ENCODE peak calls at places on chromosomes 16 and 17, in nine cellular contexts. N is heart right ventricle; Z is transverse colon; P is suprapubic skin; K is aorta; J is cardiac muscle cell; Q is sigmoid colon; E is CD8-positive, alpha-beta memory T cell; M is ascending aorta. W is an unnamed sample.
A peak's percentile ranks its signal among the peaks of the same experiment; 100 is the strongest.

GRCh38 chr17:61212655-61213054 is 187.0 kb upstream of the TBX2 start:
- DNase-seq in N (no peak), M (no peak), J (no peak), E (no peak), P (no peak), K (no peak), Q (no peak), Z (no peak), W (no peak)

GRCh38 chr16:53734908-53735307 is 31.0 kb downstream of the FTO start:
- DNase-seq in Z (no peak), Q (no peak), P (no peak), E (no peak), K (no peak), M (no peak), N (no peak), J (no peak), W (no peak)

GRCh38 chr16:14652726-14653125 is 20.0 kb downstream of the BFAR start:
- DNase-seq in Q (no peak), Z (no peak), M (no peak), N (no peak), K (no peak), J (no peak), P (no peak), E (no peak), W (no peak)

GRCh38 chr17:13593757-13594156 is 8.0 kb downstream of the HS3ST3A1 start:
- DNase-seq in J (no peak), M (no peak), E (no peak), Z (no peak), P (no peak), K (no peak), N (no peak), Q (no peak), W (no peak)

GRCh38 chr17:19418312-19418992 is 7.4 kb downstream of the RNF112 start:
- DNase-seq in P (no peak), M (no peak), E (no peak), K (peak; percentile 65), J (no peak), Z (no peak), N (no peak), Q (no peak), W (peak; percentile 80)

GRCh38 chr16:66427036-66427446 is at the start of gene BEAN1:
- DNase-seq in M (no peak), J (peak; percentile 71), E (no peak), P (no peak), N (no peak), Q (peak; percentile 52), Z (no peak), K (no peak), W (peak; percentile 35)

GRCh38 chr17:83180264-83180995 is 101.0 kb downstream of the METRNL start:
- DNase-seq in M (no peak), N (no peak), J (no peak), P (no peak), Z (no peak), K (no peak), Q (peak; percentile 42), E (no peak), W (no peak)

GRCh38 chr16:15672514-15673167 is 22.6 kb downstream of the NDE1 start:
- DNase-seq in K (peak; percentile 96), M (peak; percentile 91), Z (peak; percentile 86), Q (peak; percentile 98), J (no peak), E (peak; percentile 50), N (peak; percentile 91), P (peak; percentile 97), W (peak; percentile 97)

GRCh38 chr17:4920351-4921048 is 11.6 kb upstream of the GP1BA start:
- DNase-seq in N (no peak), E (no peak), P (no peak), M (no peak), Q (no peak), K (peak; percentile 46), Z (no peak), J (no peak), W (no peak)

GRCh38 chr17:65166785-65167184 is 29.6 kb downstream of the RGS9 start:
- DNase-seq in E (no peak), M (no peak), P (no peak), K (no peak), N (no peak), Q (no peak), J (no peak), Z (no peak), W (no peak)

GRCh38 chr16:35255816-35256215 is 1796.4 kb downstream of the TP53TG3F start:
- DNase-seq in Z (no peak), Q (no peak), J (no peak), K (no peak), E (no peak), M (no peak), P (no peak), N (no peak), W (no peak)

GRCh38 chr16:35249051-35249450 is 1789.6 kb downstream of the TP53TG3F start:
- DNase-seq in P (no peak), E (no peak), J (no peak), Z (no peak), N (no peak), K (no peak), Q (no peak), M (no peak), W (no peak)

GRCh38 chr16:35258381-35258780 is 1799.0 kb downstream of the TP53TG3F start:
- DNase-seq in K (no peak), Z (no peak), E (no peak), J (no peak), M (no peak), P (no peak), N (no peak), Q (no peak), W (no peak)

GRCh38 chr16:35255186-35255803 is 1795.9 kb downstream of the TP53TG3F start:
- DNase-seq in Q (no peak), E (no peak), K (no peak), P (no peak), Z (no peak), J (no peak), M (no peak), N (no peak), W (no peak)

GRCh38 chr16:35252356-35252936 is 1793.0 kb downstream of the TP53TG3F start:
- DNase-seq in E (no peak), Z (no peak), K (no peak), N (no peak), J (no peak), Q (no peak), M (no peak), P (no peak), W (no peak)
- H3K9me3 ChIP-seq in E (no peaks in the 10 kb centered on the region), Z (peaks cover 7% of the 10 kb centered on the region), K (peaks cover 2% of the 10 kb centered on the region), N (no peaks in the 10 kb centered on the region), J (peaks cover 6% of the 10 kb centered on the region), Q (peaks cover 2% of the 10 kb centered on the region), M (no peaks in the 10 kb centered on the region), P (no peaks in the 10 kb centered on the region), W (no peaks in the 10 kb centered on the region)

DNA sequence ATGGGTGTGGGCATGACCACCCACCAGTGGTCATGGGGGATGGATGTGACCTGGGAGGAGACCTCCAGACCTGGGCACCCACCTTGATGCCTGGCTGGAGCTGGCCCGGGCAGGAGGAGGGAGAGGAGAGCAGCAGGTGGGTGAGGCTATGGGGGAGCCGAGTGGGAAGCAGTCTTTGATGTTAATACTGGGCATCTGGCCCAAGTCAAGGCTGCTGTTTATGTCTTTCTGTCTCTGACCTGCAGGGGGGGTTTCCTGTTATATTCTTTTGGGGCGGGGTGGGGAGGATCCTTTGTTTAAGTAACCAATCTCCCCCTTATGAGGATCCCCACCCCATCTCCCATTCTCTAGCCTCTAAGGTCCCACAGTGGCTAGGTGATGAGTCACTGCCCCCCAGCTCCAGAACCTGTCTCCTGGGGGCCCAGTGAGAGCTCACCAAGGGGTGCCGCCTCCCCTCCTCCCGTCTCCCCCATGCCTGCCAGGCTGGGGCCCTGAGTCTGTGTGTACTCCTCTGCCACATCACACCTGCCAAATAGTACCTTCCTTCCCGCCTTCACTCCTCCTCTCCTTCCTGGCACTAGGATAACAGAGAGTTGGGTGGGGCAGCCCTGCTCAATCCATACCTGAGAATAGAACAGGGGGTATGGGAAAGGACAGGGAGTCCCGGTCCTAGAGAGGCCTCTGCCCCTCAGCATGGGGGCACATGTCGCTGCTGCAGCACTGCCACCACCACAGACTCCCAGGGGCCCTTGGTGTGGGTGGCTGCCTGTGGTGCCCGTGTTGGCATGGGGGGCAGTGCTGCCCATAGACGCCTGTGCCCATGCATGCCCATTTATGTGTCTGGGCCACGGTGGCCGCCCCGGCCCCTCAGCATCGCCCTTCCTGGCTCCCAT is 7.2 kb downstream of the THRA start:
- DNase-seq in J (no peak), N (peak; percentile 69), Q (peak; percentile 87), E (peak; percentile 45), M (no peak), K (no peak), P (no peak), Z (peak; percentile 75), W (peak; percentile 45)
- H3K4me3 ChIP-seq in J (no peak overlapping the region), N (peak overlapping the region; percentile 48), Q (peak overlapping the region; percentile 37), E (peak overlapping the region; percentile 68), M (peak overlapping the region; percentile 51), K (no peak overlapping the region), P (peak overlapping the region; percentile 39), Z (no peak overlapping the region), W (no peak overlapping the region)

DNA sequence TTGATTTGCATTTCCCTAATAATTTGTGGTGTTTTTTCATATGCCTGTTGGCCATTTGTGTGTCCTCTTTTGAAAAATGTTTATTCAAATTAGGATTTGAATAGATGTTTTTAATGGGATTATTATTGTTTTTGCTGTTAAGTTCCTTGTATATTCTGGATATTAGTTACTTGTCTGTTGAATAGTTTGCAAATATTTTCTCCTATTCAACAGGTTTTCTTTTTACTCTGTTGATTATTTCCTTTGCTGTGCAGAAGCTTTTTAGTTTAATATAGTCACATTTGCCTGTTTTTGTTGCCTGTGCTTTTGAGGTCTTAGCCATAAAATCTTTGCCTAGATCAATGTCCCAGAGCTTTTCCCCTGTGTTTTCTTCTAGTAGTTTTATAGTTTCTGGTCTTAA is 9.6 kb downstream of the GDE1 start:
- DNase-seq in J (no peak), Q (no peak), P (no peak), N (no peak), E (no peak), M (no peak), Z (no peak), K (no peak), W (no peak)
- H3K36me3 ChIP-seq in J (peaks cover 67% of the 10 kb centered on the region), Q (peaks cover 2% of the 10 kb centered on the region), P (peaks cover 33% of the 10 kb centered on the region), N (peaks cover 95% of the 10 kb centered on the region), E (peaks cover 10% of the 10 kb centered on the region), M (peaks cover 7% of the 10 kb centered on the region), Z (peaks cover 15% of the 10 kb centered on the region), K (peaks cover 1% of the 10 kb centered on the region), W (peaks cover 34% of the 10 kb centered on the region)

GRCh38 chr17:41620583-41621434 is 3.6 kb downstream of the KRT17 start:
- DNase-seq in P (peak; percentile 56), E (no peak), M (no peak), K (peak; percentile 36), Q (peak; percentile 47), N (no peak), Z (no peak), J (no peak), W (no peak)

GRCh38 chr17:41624208-41625101 is at the start of gene KRT17:
- DNase-seq in J (no peak), Z (no peak), K (peak; percentile 38), N (no peak), E (no peak), P (peak; percentile 75), Q (peak; percentile 56), M (no peak), W (no peak)

GRCh38 chr17:41618341-41619161 is 5.8 kb downstream of the KRT17 start:
- DNase-seq in Z (no peak), K (peak; percentile 24), M (no peak), P (peak; percentile 55), J (no peak), E (no peak), N (no peak), Q (peak; percentile 50), W (no peak)

GRCh38 chr17:41619162-41619933 is 5.0 kb downstream of the KRT17 start:
- DNase-seq in Z (no peak), K (peak; percentile 24), J (no peak), P (peak; percentile 57), N (no peak), E (no peak), M (no peak), Q (peak; percentile 40), W (no peak)

GRCh38 chr17:41621916-41622315 is 2.5 kb downstream of the KRT17 start:
- DNase-seq in E (no peak), N (no peak), Q (peak; percentile 35), Z (no peak), P (no peak), J (no peak), M (no peak), K (no peak), W (no peak)
- H3K9me3 ChIP-seq in E (no peaks in the 10 kb centered on the region), N (no peaks in the 10 kb centered on the region), Q (no peaks in the 10 kb centered on the region), Z (no peaks in the 10 kb centered on the region), P (no peaks in the 10 kb centered on the region), J (no peaks in the 10 kb centered on the region), M (no peaks in the 10 kb centered on the region), K (no peaks in the 10 kb centered on the region), W (no peaks in the 10 kb centered on the region)